ENCODE peak calls at places on chromosomes 1 and 21, in nine cellular contexts. One of them, this sample, is unnamed.

GRCh38 chr1:33650708-33651107 is 178.3 kb downstream of the ZSCAN20 start:
- DNase-seq in stimulated activated naive CD4-positive, alpha-beta T cell: no peak
- DNase-seq in mammary epithelial cell: no peak
- DNase-seq in amniotic stem cell: no peak
- DNase-seq in left lung: no peak
- DNase-seq in small intestine: no peak
- DNase-seq in tibial nerve: no peak
- DNase-seq in progenitor cell of endocrine pancreas: no peak
- DNase-seq in breast epithelium: no peak
- DNase-seq in this sample: no peak

GRCh38 chr1:18950415-18951026 is 6.0 kb downstream of the IFFO2 start:
- DNase-seq in stimulated activated naive CD4-positive, alpha-beta T cell: no peak
- DNase-seq in mammary epithelial cell: peak
- DNase-seq in amniotic stem cell: no peak
- DNase-seq in left lung: peak
- DNase-seq in small intestine: no peak
- DNase-seq in tibial nerve: no peak
- DNase-seq in progenitor cell of endocrine pancreas: no peak
- DNase-seq in breast epithelium: peak
- DNase-seq in this sample: no peak

GRCh38 chr1:24898152-24898908 is 31.7 kb downstream of the RUNX3 start:
- DNase-seq in stimulated activated naive CD4-positive, alpha-beta T cell: peak
- DNase-seq in mammary epithelial cell: peak
- DNase-seq in amniotic stem cell: no peak
- DNase-seq in left lung: peak
- DNase-seq in small intestine: no peak
- DNase-seq in tibial nerve: no peak
- DNase-seq in progenitor cell of endocrine pancreas: peak
- DNase-seq in breast epithelium: peak
- DNase-seq in this sample: peak

GRCh38 chr1:243712890-243713425 is 137.1 kb downstream of the AKT3 start:
- DNase-seq in stimulated activated naive CD4-positive, alpha-beta T cell: no peak
- DNase-seq in mammary epithelial cell: no peak
- DNase-seq in amniotic stem cell: no peak
- DNase-seq in left lung: no peak
- DNase-seq in small intestine: no peak
- DNase-seq in tibial nerve: no peak
- DNase-seq in progenitor cell of endocrine pancreas: no peak
- DNase-seq in breast epithelium: no peak
- DNase-seq in this sample: no peak

GRCh38 chr1:158283965-158284364 is 5.8 kb upstream of the CD1C start:
- DNase-seq in stimulated activated naive CD4-positive, alpha-beta T cell: no peak
- DNase-seq in mammary epithelial cell: no peak
- DNase-seq in amniotic stem cell: no peak
- DNase-seq in left lung: no peak
- DNase-seq in small intestine: no peak
- DNase-seq in tibial nerve: no peak
- DNase-seq in progenitor cell of endocrine pancreas: no peak
- DNase-seq in breast epithelium: no peak
- DNase-seq in this sample: no peak

GRCh38 chr1:205493241-205494085 is 11.0 kb upstream of the CDK18 start:
- DNase-seq in stimulated activated naive CD4-positive, alpha-beta T cell: no peak
- DNase-seq in mammary epithelial cell: peak
- DNase-seq in amniotic stem cell: no peak
- DNase-seq in left lung: no peak
- DNase-seq in small intestine: no peak
- DNase-seq in tibial nerve: no peak
- DNase-seq in progenitor cell of endocrine pancreas: no peak
- DNase-seq in breast epithelium: peak
- DNase-seq in this sample: no peak

GRCh38 chr1:33443705-33444180 is 12.8 kb upstream of the PHC2 start:
- DNase-seq in stimulated activated naive CD4-positive, alpha-beta T cell: no peak
- DNase-seq in mammary epithelial cell: no peak
- DNase-seq in amniotic stem cell: no peak
- DNase-seq in left lung: no peak
- DNase-seq in small intestine: no peak
- DNase-seq in tibial nerve: no peak
- DNase-seq in progenitor cell of endocrine pancreas: no peak
- DNase-seq in breast epithelium: no peak
- DNase-seq in this sample: peak

GRCh38 chr21:41107602-41108001 is 60.4 kb upstream of the BACE2 start:
- DNase-seq in stimulated activated naive CD4-positive, alpha-beta T cell: no peak
- DNase-seq in mammary epithelial cell: no peak
- DNase-seq in amniotic stem cell: no peak
- DNase-seq in left lung: no peak
- DNase-seq in small intestine: no peak
- DNase-seq in tibial nerve: no peak
- DNase-seq in progenitor cell of endocrine pancreas: no peak
- DNase-seq in breast epithelium: no peak
- DNase-seq in this sample: no peak

GRCh38 chr21:37917612-37918011 is 1.4 kb upstream of the KCNJ6 start:
- DNase-seq in stimulated activated naive CD4-positive, alpha-beta T cell: no peak
- DNase-seq in mammary epithelial cell: peak
- DNase-seq in amniotic stem cell: peak
- DNase-seq in left lung: no peak
- DNase-seq in small intestine: no peak
- DNase-seq in tibial nerve: no peak
- DNase-seq in progenitor cell of endocrine pancreas: no peak
- DNase-seq in breast epithelium: no peak
- DNase-seq in this sample: no peak

GRCh38 chr1:40711465-40712404 is 20.2 kb downstream of the NFYC start:
- DNase-seq in stimulated activated naive CD4-positive, alpha-beta T cell: no peak
- DNase-seq in mammary epithelial cell: peak
- DNase-seq in amniotic stem cell: no peak
- DNase-seq in left lung: no peak
- DNase-seq in small intestine: peak
- DNase-seq in tibial nerve: no peak
- DNase-seq in progenitor cell of endocrine pancreas: no peak
- DNase-seq in breast epithelium: no peak
- DNase-seq in this sample: no peak

GRCh38 chr1:47534417-47534816 is 96.6 kb downstream of the FOXD2 start:
- DNase-seq in stimulated activated naive CD4-positive, alpha-beta T cell: no peak
- DNase-seq in mammary epithelial cell: peak
- DNase-seq in amniotic stem cell: no peak
- DNase-seq in left lung: no peak
- DNase-seq in small intestine: no peak
- DNase-seq in tibial nerve: peak
- DNase-seq in progenitor cell of endocrine pancreas: no peak
- DNase-seq in breast epithelium: no peak
- DNase-seq in this sample: no peak

GRCh38 chr1:153617677-153618076 is 1.6 kb upstream of the S100A14 start:
- DNase-seq in stimulated activated naive CD4-positive, alpha-beta T cell: peak
- DNase-seq in mammary epithelial cell: peak
- DNase-seq in amniotic stem cell: no peak
- DNase-seq in left lung: peak
- DNase-seq in small intestine: peak
- DNase-seq in tibial nerve: peak
- DNase-seq in progenitor cell of endocrine pancreas: peak
- DNase-seq in breast epithelium: no peak
- DNase-seq in this sample: peak

GRCh38 chr1:1118011-1118892 is 2.4 kb upstream of the C1orf159 start:
- DNase-seq in stimulated activated naive CD4-positive, alpha-beta T cell: no peak
- DNase-seq in mammary epithelial cell: no peak
- DNase-seq in amniotic stem cell: no peak
- DNase-seq in left lung: no peak
- DNase-seq in small intestine: no peak
- DNase-seq in tibial nerve: no peak
- DNase-seq in progenitor cell of endocrine pancreas: no peak
- DNase-seq in breast epithelium: no peak
- DNase-seq in this sample: no peak

GRCh38 chr1:28751315-28752056 is 14.7 kb downstream of the YTHDF2 start:
- DNase-seq in stimulated activated naive CD4-positive, alpha-beta T cell: no peak
- DNase-seq in mammary epithelial cell: peak
- DNase-seq in amniotic stem cell: no peak
- DNase-seq in left lung: no peak
- DNase-seq in small intestine: peak
- DNase-seq in tibial nerve: no peak
- DNase-seq in progenitor cell of endocrine pancreas: no peak
- DNase-seq in breast epithelium: no peak
- DNase-seq in this sample: no peak

GRCh38 chr1:208520700-208521099 is 276.5 kb upstream of the PLXNA2 start:
- DNase-seq in stimulated activated naive CD4-positive, alpha-beta T cell: no peak
- DNase-seq in mammary epithelial cell: no peak
- DNase-seq in amniotic stem cell: no peak
- DNase-seq in left lung: no peak
- DNase-seq in small intestine: no peak
- DNase-seq in tibial nerve: no peak
- DNase-seq in progenitor cell of endocrine pancreas: no peak
- DNase-seq in breast epithelium: no peak
- DNase-seq in this sample: no peak

GRCh38 chr1:162342452-162342983 is 34.1 kb downstream of the SPATA46 start:
- DNase-seq in stimulated activated naive CD4-positive, alpha-beta T cell: no peak
- DNase-seq in mammary epithelial cell: no peak
- DNase-seq in amniotic stem cell: no peak
- DNase-seq in left lung: no peak
- DNase-seq in small intestine: no peak
- DNase-seq in tibial nerve: no peak
- DNase-seq in progenitor cell of endocrine pancreas: no peak
- DNase-seq in breast epithelium: no peak
- DNase-seq in this sample: no peak

GRCh38 chr1:150268342-150268705 is 492 bp downstream of the APH1A start:
- DNase-seq in stimulated activated naive CD4-positive, alpha-beta T cell: peak
- DNase-seq in mammary epithelial cell: peak
- DNase-seq in amniotic stem cell: no peak
- DNase-seq in left lung: peak
- DNase-seq in small intestine: peak
- DNase-seq in tibial nerve: no peak
- DNase-seq in progenitor cell of endocrine pancreas: no peak
- DNase-seq in breast epithelium: peak
- DNase-seq in this sample: no peak

GRCh38 chr1:19762175-19762779 is 37.4 kb downstream of the TMCO4 start:
- DNase-seq in stimulated activated naive CD4-positive, alpha-beta T cell: peak
- DNase-seq in mammary epithelial cell: no peak
- DNase-seq in amniotic stem cell: no peak
- DNase-seq in left lung: no peak
- DNase-seq in small intestine: no peak
- DNase-seq in tibial nerve: no peak
- DNase-seq in progenitor cell of endocrine pancreas: peak
- DNase-seq in breast epithelium: no peak
- DNase-seq in this sample: no peak

GRCh38 chr21:35940074-35940927 is 120.0 kb downstream of the SETD4 start:
- DNase-seq in stimulated activated naive CD4-positive, alpha-beta T cell: no peak
- DNase-seq in mammary epithelial cell: peak
- DNase-seq in amniotic stem cell: peak
- DNase-seq in left lung: peak
- DNase-seq in small intestine: peak
- DNase-seq in tibial nerve: peak
- DNase-seq in progenitor cell of endocrine pancreas: no peak
- DNase-seq in breast epithelium: peak
- DNase-seq in this sample: peak

GRCh38 chr1:47724427-47724999 is 272.7 kb downstream of the TRABD2B start:
- DNase-seq in stimulated activated naive CD4-positive, alpha-beta T cell: no peak
- DNase-seq in mammary epithelial cell: no peak
- DNase-seq in amniotic stem cell: no peak
- DNase-seq in left lung: no peak
- DNase-seq in small intestine: peak
- DNase-seq in tibial nerve: no peak
- DNase-seq in progenitor cell of endocrine pancreas: no peak
- DNase-seq in breast epithelium: no peak
- DNase-seq in this sample: no peak

GRCh38 chr1:93471911-93472310 is 24.0 kb downstream of the FNBP1L start:
- DNase-seq in stimulated activated naive CD4-positive, alpha-beta T cell: no peak
- DNase-seq in mammary epithelial cell: peak
- DNase-seq in amniotic stem cell: no peak
- DNase-seq in left lung: no peak
- DNase-seq in small intestine: no peak
- DNase-seq in tibial nerve: no peak
- DNase-seq in progenitor cell of endocrine pancreas: no peak
- DNase-seq in breast epithelium: no peak
- DNase-seq in this sample: no peak

GRCh38 chr1:63903947-63904346 is 130.1 kb downstream of the ROR1 start:
- DNase-seq in stimulated activated naive CD4-positive, alpha-beta T cell: no peak
- DNase-seq in mammary epithelial cell: no peak
- DNase-seq in amniotic stem cell: no peak
- DNase-seq in left lung: no peak
- DNase-seq in small intestine: no peak
- DNase-seq in tibial nerve: no peak
- DNase-seq in progenitor cell of endocrine pancreas: no peak
- DNase-seq in breast epithelium: no peak
- DNase-seq in this sample: no peak

GRCh38 chr1:101291562-101292035 is 54.8 kb downstream of the S1PR1 start:
- DNase-seq in stimulated activated naive CD4-positive, alpha-beta T cell: peak
- DNase-seq in mammary epithelial cell: peak
- DNase-seq in amniotic stem cell: no peak
- DNase-seq in left lung: peak
- DNase-seq in small intestine: no peak
- DNase-seq in tibial nerve: no peak
- DNase-seq in progenitor cell of endocrine pancreas: no peak
- DNase-seq in breast epithelium: peak
- DNase-seq in this sample: no peak

GRCh38 chr1:151620286-151620685 is 8.4 kb downstream of the SNX27 start:
- DNase-seq in stimulated activated naive CD4-positive, alpha-beta T cell: no peak
- DNase-seq in mammary epithelial cell: no peak
- DNase-seq in amniotic stem cell: no peak
- DNase-seq in left lung: no peak
- DNase-seq in small intestine: no peak
- DNase-seq in tibial nerve: no peak
- DNase-seq in progenitor cell of endocrine pancreas: no peak
- DNase-seq in breast epithelium: no peak
- DNase-seq in this sample: no peak

GRCh38 chr1:155392898-155393411 is 72.3 kb downstream of the RUSC1 start:
- DNase-seq in stimulated activated naive CD4-positive, alpha-beta T cell: no peak
- DNase-seq in mammary epithelial cell: peak
- DNase-seq in amniotic stem cell: no peak
- DNase-seq in left lung: no peak
- DNase-seq in small intestine: no peak
- DNase-seq in tibial nerve: no peak
- DNase-seq in progenitor cell of endocrine pancreas: no peak
- DNase-seq in breast epithelium: peak
- DNase-seq in this sample: no peak

GRCh38 chr1:192887426-192887825 is 78.6 kb downstream of the RGS2 start:
- DNase-seq in stimulated activated naive CD4-positive, alpha-beta T cell: no peak
- DNase-seq in mammary epithelial cell: no peak
- DNase-seq in amniotic stem cell: no peak
- DNase-seq in left lung: no peak
- DNase-seq in small intestine: no peak
- DNase-seq in tibial nerve: no peak
- DNase-seq in progenitor cell of endocrine pancreas: no peak
- DNase-seq in breast epithelium: no peak
- DNase-seq in this sample: no peak

GRCh38 chr1:247291835-247292561 is 36.1 kb downstream of the VN1R5 start:
- DNase-seq in stimulated activated naive CD4-positive, alpha-beta T cell: no peak
- DNase-seq in mammary epithelial cell: no peak
- DNase-seq in amniotic stem cell: no peak
- DNase-seq in left lung: no peak
- DNase-seq in small intestine: no peak
- DNase-seq in tibial nerve: no peak
- DNase-seq in progenitor cell of endocrine pancreas: no peak
- DNase-seq in breast epithelium: no peak
- DNase-seq in this sample: no peak

GRCh38 chr1:210377934-210378333 is 49.2 kb downstream of the HHAT start:
- DNase-seq in stimulated activated naive CD4-positive, alpha-beta T cell: no peak
- DNase-seq in mammary epithelial cell: no peak
- DNase-seq in amniotic stem cell: no peak
- DNase-seq in left lung: no peak
- DNase-seq in small intestine: no peak
- DNase-seq in tibial nerve: no peak
- DNase-seq in progenitor cell of endocrine pancreas: no peak
- DNase-seq in breast epithelium: no peak
- DNase-seq in this sample: no peak

GRCh38 chr1:228317891-228318810 is 88.5 kb downstream of the TRIM11 start:
- DNase-seq in stimulated activated naive CD4-positive, alpha-beta T cell: no peak
- DNase-seq in mammary epithelial cell: no peak
- DNase-seq in amniotic stem cell: no peak
- DNase-seq in left lung: no peak
- DNase-seq in small intestine: no peak
- DNase-seq in tibial nerve: peak
- DNase-seq in progenitor cell of endocrine pancreas: no peak
- DNase-seq in breast epithelium: no peak
- DNase-seq in this sample: peak

This sample was measured in Caco-2.